ENCODE peak calls at places on chromosomes 13 and 19, in seven cellular contexts. B is endothelial cell of umbilical vein, V is gastrocnemius medialis, A is NB4, C is heart left ventricle, O is body of pancreas, E is esophagus squamous epithelium. I is an unnamed sample.

GRCh38 chr13:83449666-83450395 is 432.4 kb downstream of the SLITRK1 start:
- DNase-seq in B (no peak), E (no peak), V (no peak), C (no peak), O (no peak), A (no peak), I (no peak)

GRCh38 chr19:17332677-17333581 is 1.7 kb downstream of the ANO8 start:
- DNase-seq in B (peak), O (no peak), E (no peak), V (peak), C (no peak), A (peak), I (no peak)

GRCh38 chr19:17389288-17389687 is 4.7 kb downstream of the CCDC194 start:
- DNase-seq in B (no peak), A (no peak), C (no peak), E (no peak), O (no peak), V (no peak), I (no peak)

GRCh38 chr19:8321067-8321759 is at the start of the genes NDUFA7 and RPS28:
- DNase-seq in C (peak), V (peak), O (peak), A (peak), E (peak), B (peak), I (peak)

GRCh38 chr13:47829684-47830083 is 171.4 kb downstream of the SUCLA2 start:
- DNase-seq in O (no peak), V (no peak), A (no peak), B (no peak), C (no peak), E (no peak), I (no peak)

GRCh38 chr19:23283925-23284324 is 33.7 kb upstream of the ZNF724 start:
- DNase-seq in O (peak), B (peak), V (peak), C (peak), A (peak), E (no peak), I (peak)

GRCh38 chr13:43232866-43233265 is 209.5 kb downstream of the DNAJC15 start:
- DNase-seq in V (no peak), O (no peak), A (no peak), E (no peak), B (peak), C (no peak), I (no peak)

GRCh38 chr13:49502954-49503353 is 7.2 kb downstream of the PHF11 start:
- DNase-seq in C (peak), V (peak), A (no peak), E (no peak), O (peak), B (peak), I (no peak)

GRCh38 chr13:27607125-27607524 is 13.2 kb downstream of the LNX2 start:
- DNase-seq in V (peak), O (peak), B (peak), A (peak), C (no peak), E (no peak), I (no peak)

GRCh38 chr13:83184819-83185218 is 697.5 kb downstream of the SLITRK1 start:
- DNase-seq in O (no peak), C (no peak), B (no peak), E (no peak), V (no peak), A (no peak), I (no peak)

GRCh38 chr13:90232291-90232690 is 1115.2 kb upstream of the MIR17HG start:
- DNase-seq in O (no peak), E (no peak), C (no peak), A (no peak), B (no peak), V (no peak), I (no peak)

GRCh38 chr19:34996978-34997640 is 3.0 kb upstream of the GRAMD1A start:
- DNase-seq in C (no peak), B (peak), E (no peak), A (peak), O (no peak), V (no peak), I (no peak)

GRCh38 chr13:39825886-39826285 is 170.4 kb downstream of the COG6 start:
- DNase-seq in A (no peak), O (no peak), V (no peak), B (no peak), E (no peak), C (no peak), I (no peak)

GRCh38 chr13:94480672-94481145 is 1.2 kb upstream of the DCT start:
- DNase-seq in A (peak), E (no peak), B (no peak), O (no peak), C (peak), V (peak), I (no peak)

GRCh38 chr13:69769637-69770036 is 338.0 kb upstream of the ATXN8OS start:
- DNase-seq in O (no peak), V (no peak), E (no peak), C (no peak), B (no peak), A (no peak), I (no peak)

GRCh38 chr13:111893607-111894443 is 173.1 kb upstream of the SOX1 start:
- DNase-seq in E (no peak), O (no peak), V (no peak), B (no peak), A (no peak), C (no peak), I (peak)

GRCh38 chr19:45215391-45216191 is 29.6 kb downstream of the EXOC3L2 start:
- DNase-seq in A (no peak), C (peak), E (no peak), V (no peak), O (peak), B (peak), I (no peak)

GRCh38 chr19:3366761-3367571 is 583 bp downstream of the NFIC start:
- DNase-seq in O (peak), C (no peak), E (no peak), A (peak), V (peak), B (peak), I (peak)

GRCh38 chr19:17322854-17323253 is 11.8 kb downstream of the ANO8 start:
- DNase-seq in B (no peak), E (no peak), C (no peak), A (no peak), V (no peak), O (no peak), I (no peak)

GRCh38 chr13:79998386-79998785 is 342.5 kb downstream of the SPRY2 start:
- DNase-seq in C (peak), V (no peak), A (no peak), O (no peak), E (no peak), B (no peak), I (no peak)

GRCh38 chr13:96994030-96994848 is at the start of gene OXGR1:
- DNase-seq in B (no peak), E (no peak), V (no peak), C (no peak), A (no peak), O (peak), I (no peak)

GRCh38 chr13:101624210-101624922 is 171.9 kb downstream of the ITGBL1 start:
- DNase-seq in V (no peak), B (peak), C (no peak), O (no peak), E (no peak), A (no peak), I (no peak)

GRCh38 chr13:30924321-30924720 is 8.1 kb upstream of the TEX26 start:
- DNase-seq in V (no peak), O (no peak), E (no peak), C (no peak), A (no peak), B (no peak), I (no peak)

GRCh38 chr19:32924200-32924599 is 47.6 kb downstream of the CEP89 start:
- DNase-seq in O (no peak), C (no peak), B (no peak), V (no peak), E (no peak), A (no peak), I (no peak)

GRCh38 chr19:17415107-17415506 is 4.7 kb upstream of the MVB12A start:
- DNase-seq in B (no peak), A (no peak), C (no peak), O (no peak), E (no peak), V (no peak), I (no peak)

DNA sequence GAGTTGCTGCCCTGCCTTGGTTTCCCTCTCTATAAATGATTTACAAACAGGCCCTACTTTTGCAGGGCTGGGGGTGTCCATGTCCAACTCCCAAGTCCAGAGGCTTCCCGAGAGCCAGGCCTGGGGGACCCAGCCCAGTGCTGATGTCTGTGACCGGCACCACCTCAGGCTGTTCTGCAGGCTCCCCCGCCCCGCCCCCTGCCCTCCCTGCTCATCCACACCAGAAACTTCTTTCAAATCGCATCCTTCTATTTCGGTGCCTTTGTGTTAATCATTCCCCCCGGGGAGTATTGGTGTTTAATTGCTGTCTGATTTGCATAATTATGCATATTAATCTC is 19.2 kb downstream of the TCF3 start:
- DNase-seq in C (no peak), A (no peak), E (no peak), O (no peak), B (no peak), V (no peak), I (no peak)
- TF ChIP-seq POLR2A in C (no peak), A (no peak), E (no peak), O (no peak), B (no peak), V (no peak), I (no peak)

DNA sequence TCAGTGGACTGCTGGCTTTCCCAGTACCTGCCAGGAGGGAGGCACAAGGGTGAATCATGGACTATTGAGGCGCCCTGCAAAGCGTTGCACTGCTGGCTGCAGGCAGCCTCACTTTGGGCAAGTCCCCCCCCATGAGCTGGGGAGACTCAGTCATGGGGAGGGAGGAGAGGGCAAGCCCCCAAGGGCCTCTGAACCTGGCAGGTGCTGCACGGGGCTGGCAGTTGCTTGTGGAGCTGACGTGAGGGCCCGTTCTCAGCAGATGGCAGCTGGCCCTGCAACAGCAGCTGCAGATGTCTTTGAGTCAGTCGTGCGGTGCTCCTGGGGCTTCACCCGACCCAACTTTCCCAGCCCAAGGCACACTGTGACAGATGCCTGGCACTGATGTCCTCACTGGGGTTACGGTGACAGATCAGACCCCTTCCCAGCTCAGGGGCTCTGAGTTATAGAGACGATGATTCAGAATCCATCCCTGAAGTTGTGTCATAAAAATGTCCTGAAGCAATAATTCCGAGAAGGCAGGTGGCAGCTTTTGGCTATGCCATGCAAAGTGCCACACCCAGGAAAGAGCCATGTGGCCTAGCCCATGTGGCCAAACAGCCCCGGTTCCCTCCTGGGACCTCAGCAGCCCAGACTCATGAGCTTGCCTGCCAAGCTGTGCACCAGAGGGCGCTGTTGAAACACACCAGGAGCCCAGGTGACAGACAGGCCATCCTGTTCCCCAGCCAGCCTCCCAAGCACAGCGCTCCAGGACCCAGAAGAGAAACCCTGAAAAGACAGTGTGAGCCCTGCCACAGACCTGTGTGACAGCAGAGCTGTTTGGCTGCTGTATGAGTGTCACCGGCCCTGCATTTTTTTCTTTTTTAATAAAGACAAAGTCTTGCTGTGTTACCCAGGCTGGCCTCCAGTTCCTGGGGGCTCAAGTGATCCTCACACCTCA is 53.6 kb upstream of the LDLR start:
- DNase-seq in A (peak), E (peak), V (peak), B (peak), C (peak), O (peak), I (peak)
- H3K4me3 ChIP-seq in A (no peak), E (no peak), V (no peak), B (no peak), C (no peak), O (no peak), I (no peak)

DNA sequence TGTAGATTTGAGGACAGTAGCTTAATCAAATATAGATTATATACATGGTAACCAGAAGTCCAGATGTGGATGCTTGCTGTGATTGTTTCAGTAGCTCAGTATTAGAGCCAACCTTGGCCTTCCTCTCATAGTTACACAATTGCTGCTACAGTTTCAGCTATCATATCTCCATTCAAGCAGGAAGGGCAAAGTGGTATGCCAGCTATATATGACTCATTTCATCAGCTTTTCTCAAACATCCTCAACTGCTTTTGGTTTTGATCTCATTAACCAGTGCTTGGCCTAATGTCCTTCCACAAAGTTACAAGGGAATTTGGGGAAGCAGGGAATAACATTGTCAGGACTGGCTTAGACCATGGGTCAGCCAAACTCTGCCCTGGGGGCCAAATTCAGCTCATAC is 73.0 kb upstream of the MAB21L1 start:
- DNase-seq in B (peak), A (no peak), C (no peak), V (no peak), E (no peak), O (no peak), I (no peak)
- TF ChIP-seq CTCF in B (no peak), A (no peak), C (no peak), V (no peak), E (no peak), O (no peak), I (no peak)

GRCh38 chr19:48613852-48614435 is 932 bp downstream of the FAM83E start:
- DNase-seq in C (no peak), A (no peak), B (no peak), O (no peak), V (no peak), E (no peak), I (no peak)
- TF ChIP-seq POLR2A in C (no peak), A (no peak), B (peak), O (no peak), V (no peak), E (no peak), I (no peak)

DNA sequence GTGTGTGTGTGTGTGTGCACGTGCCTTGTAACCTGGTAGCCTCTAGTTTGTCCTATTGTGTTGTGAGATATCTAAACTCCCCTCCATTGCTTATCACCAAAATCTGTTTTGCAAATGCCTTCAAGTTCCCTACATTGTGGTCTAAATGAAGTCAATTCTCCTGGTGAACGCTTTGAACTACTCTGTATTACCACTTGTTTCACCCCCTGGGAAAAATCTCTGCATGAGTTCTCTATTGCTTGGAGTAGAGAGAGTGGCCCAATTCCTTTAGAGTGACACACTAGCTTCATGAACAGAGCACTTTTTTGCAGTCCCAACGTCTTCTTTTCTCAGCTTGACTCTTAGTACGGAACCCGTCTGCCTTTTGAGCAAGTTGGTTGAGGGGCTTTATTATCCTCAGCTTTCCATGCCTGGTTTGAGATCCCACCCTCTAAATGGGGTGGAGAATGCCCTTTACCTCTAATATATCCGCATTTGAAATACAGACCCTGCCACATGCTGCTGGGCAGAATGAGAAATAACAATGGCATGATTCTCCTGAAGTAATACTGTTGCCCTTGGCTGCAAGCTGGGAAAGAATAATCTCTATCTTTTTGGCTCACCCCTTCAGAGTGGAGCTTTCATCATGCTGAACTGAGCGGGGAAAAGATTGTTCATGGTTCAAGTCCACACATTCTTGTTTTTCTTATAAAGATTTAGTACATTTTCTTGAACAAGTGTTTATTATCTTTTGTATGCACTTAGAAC is 2545.3 kb downstream of the PCDH9 start:
- DNase-seq in C (no peak), V (no peak), E (no peak), A (no peak), O (no peak), B (no peak), I (no peak)
- H3K4me3 ChIP-seq in C (no peak), V (no peak), E (no peak), A (no peak), O (no peak), B (no peak), I (no peak)